ENCODE peak calls at places on chromosome 9, in eight cellular contexts. C is cardiac fibroblast, W is kidney, S is astrocyte of the spinal cord, U is psoas muscle, A is heart right ventricle, V is tibial nerve, E is astrocyte of the cerebellum. N is an unnamed sample.

GRCh38 chr9:37395229-37395628 is 27.3 kb upstream of the GRHPR start:
- DNase-seq in C (no peak), W (no peak), S (no peak), U (no peak), A (no peak), V (no peak), E (no peak), N (no peak)

GRCh38 chr9:89387970-89388867 is 69.9 kb downstream of the SECISBP2 start:
- DNase-seq in C (peak; percentile 88), W (no peak), S (no peak), U (peak; percentile 76), A (peak; percentile 34), V (peak; percentile 41), E (no peak), N (peak; percentile 84)

GRCh38 chr9:37801959-37802711 is 1.5 kb downstream of the DCAF10 start:
- DNase-seq in C (no peak), W (no peak), S (no peak), U (no peak), A (no peak), V (no peak), E (no peak), N (no peak)

GRCh38 chr9:122374885-122375420 is 4.1 kb downstream of the PTGS1 start:
- DNase-seq in C (peak; percentile 66), W (peak; percentile 81), S (peak; percentile 34), U (peak; percentile 78), A (peak; percentile 82), V (peak; percentile 56), E (no peak), N (no peak)

GRCh38 chr9:34809504-34810186 is 99.7 kb upstream of the CCL21 start:
- DNase-seq in C (peak; percentile 18), W (peak; percentile 72), S (no peak), U (no peak), A (peak; percentile 22), V (no peak), E (no peak), N (no peak)

GRCh38 chr9:96524045-96524444 is 74.1 kb downstream of the HABP4 start:
- DNase-seq in C (no peak), W (no peak), S (no peak), U (no peak), A (no peak), V (no peak), E (no peak), N (no peak)

GRCh38 chr9:106864533-106865143 is 1.7 kb downstream of the ZNF462 start:
- DNase-seq in C (peak; percentile 60), W (no peak), S (peak; percentile 57), U (no peak), A (no peak), V (no peak), E (no peak), N (no peak)

GRCh38 chr9:114047717-114048116 is 30.4 kb downstream of the AMBP start:
- DNase-seq in C (peak; percentile 14), W (no peak), S (no peak), U (no peak), A (no peak), V (no peak), E (no peak), N (no peak)

GRCh38 chr9:136365775-136366223 is 2.3 kb upstream of the DNLZ start:
- DNase-seq in C (no peak), W (no peak), S (no peak), U (no peak), A (no peak), V (peak; percentile 12), E (no peak), N (no peak)

GRCh38 chr9:93091453-93092081 is 4.5 kb upstream of the CARD19 start:
- DNase-seq in C (peak; percentile 94), W (peak; percentile 69), S (peak; percentile 80), U (no peak), A (no peak), V (no peak), E (peak; percentile 45), N (no peak)

GRCh38 chr9:33340186-33340585 is 49.9 kb downstream of the NFX1 start:
- DNase-seq in C (no peak), W (no peak), S (no peak), U (no peak), A (no peak), V (no peak), E (no peak), N (no peak)

GRCh38 chr9:124164800-124165199 is 92.9 kb upstream of the NEK6 start:
- DNase-seq in C (no peak), W (no peak), S (no peak), U (peak; percentile 17), A (no peak), V (peak; percentile 54), E (no peak), N (no peak)

GRCh38 chr9:134413890-134414731 is 87.9 kb downstream of the RXRA start:
- DNase-seq in C (peak; percentile 86), W (no peak), S (peak; percentile 89), U (peak; percentile 79), A (peak; percentile 76), V (no peak), E (peak; percentile 78), N (peak; percentile 57)

GRCh38 chr9:99326112-99326916 is 104.2 kb downstream of the SEC61B start:
- DNase-seq in C (peak; percentile 1), W (no peak), S (no peak), U (no peak), A (no peak), V (no peak), E (no peak), N (peak; percentile 40)

GRCh38 chr9:133614678-133615077 is 5.5 kb upstream of the FAM163B start:
- DNase-seq in C (no peak), W (peak; percentile 18), S (no peak), U (no peak), A (no peak), V (no peak), E (no peak), N (no peak)

GRCh38 chr9:34408173-34408572 is 31.5 kb upstream of the MYORG start:
- DNase-seq in C (no peak), W (no peak), S (no peak), U (no peak), A (no peak), V (no peak), E (no peak), N (no peak)

GRCh38 chr9:131651160-131651559 is 88.7 kb downstream of the RAPGEF1 start:
- DNase-seq in C (no peak), W (no peak), S (no peak), U (no peak), A (no peak), V (no peak), E (no peak), N (no peak)

GRCh38 chr9:3873818-3874217 is 348.0 kb upstream of the RFX3 start:
- DNase-seq in C (peak; percentile 64), W (no peak), S (no peak), U (no peak), A (no peak), V (no peak), E (no peak), N (no peak)

GRCh38 chr9:82152181-82152580 is 163.6 kb downstream of the SPATA31D1 start:
- DNase-seq in C (peak; percentile 53), W (no peak), S (peak; percentile 72), U (no peak), A (no peak), V (no peak), E (peak; percentile 54), N (no peak)

GRCh38 chr9:92934321-92934720 is 13.0 kb upstream of the FGD3 start:
- DNase-seq in C (no peak), W (no peak), S (no peak), U (no peak), A (no peak), V (no peak), E (no peak), N (no peak)

GRCh38 chr9:35341021-35341420 is 148.9 kb upstream of the RUSC2 start:
- DNase-seq in C (no peak), W (no peak), S (no peak), U (no peak), A (no peak), V (no peak), E (no peak), N (no peak)

GRCh38 chr9:121637441-121638222 is 13.8 kb upstream of the DAB2IP start:
- DNase-seq in C (peak; percentile 59), W (no peak), S (peak; percentile 17), U (no peak), A (no peak), V (no peak), E (no peak), N (no peak)

GRCh38 chr9:131669234-131670172 is 70.4 kb downstream of the RAPGEF1 start:
- DNase-seq in C (no peak), W (no peak), S (no peak), U (no peak), A (no peak), V (no peak), E (no peak), N (no peak)

DNA sequence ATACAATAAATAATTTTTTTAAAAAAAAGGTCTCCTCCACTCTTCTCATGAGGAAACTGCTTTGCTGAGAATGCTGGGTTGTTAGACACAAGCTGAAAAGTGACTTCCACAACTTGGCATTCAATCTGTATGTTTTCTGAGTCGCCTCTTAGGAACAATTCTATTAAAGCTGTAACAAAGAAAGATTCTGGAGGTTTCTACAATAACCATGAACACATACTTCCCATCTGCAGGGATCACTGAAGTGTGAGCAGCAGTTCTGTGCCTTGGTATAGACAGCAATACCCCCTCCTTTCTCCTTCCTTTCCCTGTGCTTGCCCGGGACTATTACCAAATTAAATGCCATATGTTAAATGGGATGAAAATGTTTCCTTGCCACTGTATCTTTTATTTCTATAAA is 1.5 kb downstream of the DIRAS2 start:
- DNase-seq in C (no peak), W (no peak), S (no peak), U (no peak), A (no peak), V (no peak), E (no peak), N (no peak)
- H3K4me3 ChIP-seq in C (no peak overlapping the region), W (no peak overlapping the region), S (no peak overlapping the region), U (no peak overlapping the region), A (no peak overlapping the region), V (no peak overlapping the region), E (no peak overlapping the region), N (no peak overlapping the region)

GRCh38 chr9:116860509-116861120 is 173.5 kb downstream of the TRIM32 start:
- DNase-seq in C (peak; percentile 74), W (peak; percentile 75), S (peak; percentile 39), U (peak; percentile 47), A (peak; percentile 33), V (peak; percentile 36), E (peak; percentile 42), N (peak; percentile 14)
- TF ChIP-seq CTCF in C (peak; percentile 72), W (peak; percentile 71), S (peak; percentile 65), U (peak; percentile 84), A (peak; percentile 72), V (peak; percentile 46), E (peak; percentile 79), N (peak; percentile 68)

GRCh38 chr9:5455181-5455580 is 4.8 kb downstream of the CD274 start:
- DNase-seq in C (peak; percentile 80), W (no peak), S (peak; percentile 58), U (no peak), A (no peak), V (no peak), E (no peak), N (no peak)
- H3K4me3 ChIP-seq in C (no peak overlapping the region), W (no peak overlapping the region), S (no peak overlapping the region), U (peak overlapping the region; percentile 3), A (no peak overlapping the region), V (no peak overlapping the region), E (no peak overlapping the region), N (no peak overlapping the region)

DNA sequence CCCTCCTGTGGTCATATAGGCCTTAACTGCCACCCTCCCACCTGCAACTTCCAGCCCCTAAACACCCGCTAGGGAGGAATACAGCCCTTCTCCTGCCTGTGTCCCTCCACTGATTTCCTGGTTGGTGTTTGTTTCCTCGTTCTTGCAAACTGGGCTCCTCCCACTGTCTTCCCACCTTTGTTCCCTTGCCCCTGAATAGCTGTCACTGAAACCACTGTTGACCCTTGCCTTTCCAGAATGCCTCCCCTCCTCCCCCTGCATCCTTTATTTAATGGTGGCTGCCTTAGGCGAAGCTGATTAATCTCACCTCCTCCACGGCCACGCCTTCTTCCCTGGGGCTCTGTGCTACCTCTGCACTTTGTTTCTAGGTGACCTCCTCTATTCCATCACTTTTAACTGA is 626.7 kb downstream of the BNC2 start:
- DNase-seq in C (no peak), W (no peak), S (no peak), U (no peak), A (no peak), V (no peak), E (no peak), N (no peak)
- TF ChIP-seq CTCF in C (no peak), W (no peak), S (no peak), U (no peak), A (no peak), V (no peak), E (no peak), N (no peak)

N was measured in AG09309.